ENCODE peak calls at places on chromosomes 7 and 10, in four cellular contexts. N, X, H and J are unnamed samples.

GRCh38 chr10:45441791-45442190 is 67.8 kb downstream of the ALOX5 start:
- DNase-seq in N (no peak), X (no peak), H (no peak), J (no peak)

GRCh38 chr7:133783276-133783675 is 343.9 kb upstream of the LRGUK start:
- DNase-seq in N (no peak), X (no peak), H (no peak), J (no peak)

GRCh38 chr10:46234431-46235060 is 52.3 kb upstream of the ANTXRL start:
- DNase-seq in N (no peak), X (no peak), H (peak; percentile 2), J (no peak)

GRCh38 chr10:63430091-63430998 is 35.4 kb downstream of the JMJD1C start:
- DNase-seq in N (no peak), X (no peak), H (no peak), J (no peak)

GRCh38 chr7:141042222-141043193 is 27.8 kb upstream of the MRPS33 start:
- DNase-seq in N (no peak), X (no peak), H (no peak), J (no peak)

GRCh38 chr7:30995541-30995940 is 31.8 kb downstream of the GHRHR start:
- DNase-seq in N (no peak), X (no peak), H (no peak), J (no peak)

GRCh38 chr7:92685146-92686042 is 95.2 kb upstream of the FAM133B start:
- DNase-seq in N (no peak), X (no peak), H (no peak), J (no peak)

GRCh38 chr7:85719981-85720963 is 533.4 kb upstream of the SEMA3D start:
- DNase-seq in N (no peak), X (peak; percentile 22), H (no peak), J (no peak)

GRCh38 chr7:140484951-140485350 is 5.6 kb upstream of the MKRN1 start:
- DNase-seq in N (no peak), X (no peak), H (no peak), J (no peak)

GRCh38 chr10:132698761-132699391 is 87.1 kb downstream of the NKX6-2 start:
- DNase-seq in N (peak; percentile 39), X (peak; percentile 13), H (no peak), J (no peak)

GRCh38 chr7:30390872-30391646 is 87.5 kb downstream of the NOD1 start:
- DNase-seq in N (no peak), X (no peak), H (no peak), J (no peak)

GRCh38 chr10:104253106-104253505 is 1.6 kb upstream of the GSTO1 start:
- DNase-seq in N (no peak), X (no peak), H (no peak), J (no peak)

GRCh38 chr10:91032614-91033248 is 111.8 kb upstream of the ANKRD1 start:
- DNase-seq in N (no peak), X (peak; percentile 53), H (peak; percentile 33), J (no peak)

GRCh38 chr10:88292185-88292514 is 291.0 kb downstream of the RNLS start:
- DNase-seq in N (no peak), X (no peak), H (no peak), J (no peak)

GRCh38 chr10:106708521-106708920 is 456.0 kb downstream of the SORCS1 start:
- DNase-seq in N (no peak), X (no peak), H (no peak), J (no peak)

GRCh38 chr7:26958834-26959233 is 94.4 kb upstream of the SKAP2 start:
- DNase-seq in N (no peak), X (no peak), H (no peak), J (no peak)

DNA sequence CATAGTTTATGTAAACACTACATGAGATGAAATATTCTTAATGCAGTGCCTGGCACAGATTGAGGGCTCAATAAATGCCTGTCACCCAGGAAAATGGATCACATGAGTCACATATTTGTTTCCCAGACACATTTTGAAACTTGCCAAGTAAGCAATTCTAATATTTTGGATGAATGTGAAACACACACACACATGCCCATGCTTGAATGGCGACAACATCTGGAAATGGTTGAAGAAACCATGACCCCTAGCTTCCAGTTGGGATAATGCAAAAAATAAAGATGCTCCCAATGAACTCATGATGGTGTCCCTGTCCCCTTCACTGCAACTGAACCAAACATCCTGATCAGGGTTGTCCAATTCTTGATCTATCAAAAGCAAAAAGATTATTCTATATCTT is 797.3 kb downstream of the XPNPEP1 start:
- DNase-seq in N (no peak), X (no peak), H (no peak), J (no peak)
- TF ChIP-seq CTCF in N (no peak), X (no peak), H (no peak), J (no peak)

GRCh38 chr7:153523320-153524015 is 528.7 kb upstream of the DPP6 start:
- DNase-seq in N (no peak), X (no peak), H (no peak), J (no peak)
- H3K4me3 ChIP-seq in N (no peak overlapping the region), X (no peak overlapping the region), H (no peak overlapping the region), J (no peak overlapping the region)

GRCh38 chr10:79424221-79425073 is 21.0 kb downstream of the ZCCHC24 start:
- DNase-seq in N (peak; percentile 70), X (peak; percentile 75), H (no peak), J (no peak)
- TF ChIP-seq CTCF in N (no peak), X (no peak), H (no peak), J (no peak)

DNA sequence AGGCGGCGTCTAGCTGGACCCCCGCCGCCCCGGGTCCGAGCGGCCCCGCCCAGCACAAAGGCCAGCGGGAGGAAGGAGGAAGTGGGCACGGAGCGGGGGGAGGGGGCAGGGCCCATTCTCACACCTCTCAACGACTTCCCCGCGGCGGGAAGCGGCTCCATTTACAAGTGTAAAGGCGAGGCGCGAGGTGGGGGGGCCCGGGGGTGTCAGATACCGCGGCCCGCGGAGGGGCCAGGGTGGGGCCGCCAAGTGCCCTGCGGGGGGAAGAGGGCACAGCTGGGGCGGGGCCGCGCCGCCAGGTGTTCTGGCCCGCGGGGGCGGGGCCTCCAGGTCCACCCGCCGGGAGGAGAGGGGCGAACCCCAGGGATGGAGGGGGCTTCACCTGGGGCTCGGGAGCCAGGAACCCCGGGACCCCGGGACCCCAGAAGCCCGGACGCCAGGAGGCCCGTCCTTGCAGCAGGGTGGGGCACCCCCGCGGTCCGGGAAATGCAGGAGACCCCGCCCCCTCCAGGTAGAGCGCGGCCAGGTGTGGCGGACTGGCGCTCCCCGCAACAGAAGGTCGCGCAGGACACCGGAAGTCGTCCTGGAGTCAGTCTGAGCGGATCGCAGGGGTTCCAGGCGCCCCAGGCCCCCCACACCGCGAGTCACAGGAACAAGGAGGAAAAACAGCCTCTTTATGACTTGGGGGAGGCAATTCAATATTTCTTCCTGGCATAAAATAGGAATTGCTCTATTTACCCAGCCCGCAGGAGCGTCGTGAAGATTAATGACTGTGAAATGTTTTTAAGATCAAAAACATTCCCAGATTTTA is 8.3 kb downstream of the CTBP2 start:
- DNase-seq in N (peak; percentile 81), X (no peak), H (no peak), J (no peak)
- H3K4me3 ChIP-seq in N (peak overlapping the region; percentile 46), X (peak overlapping the region; percentile 22), H (peak overlapping the region; percentile 37), J (peak overlapping the region; percentile 43)

DNA sequence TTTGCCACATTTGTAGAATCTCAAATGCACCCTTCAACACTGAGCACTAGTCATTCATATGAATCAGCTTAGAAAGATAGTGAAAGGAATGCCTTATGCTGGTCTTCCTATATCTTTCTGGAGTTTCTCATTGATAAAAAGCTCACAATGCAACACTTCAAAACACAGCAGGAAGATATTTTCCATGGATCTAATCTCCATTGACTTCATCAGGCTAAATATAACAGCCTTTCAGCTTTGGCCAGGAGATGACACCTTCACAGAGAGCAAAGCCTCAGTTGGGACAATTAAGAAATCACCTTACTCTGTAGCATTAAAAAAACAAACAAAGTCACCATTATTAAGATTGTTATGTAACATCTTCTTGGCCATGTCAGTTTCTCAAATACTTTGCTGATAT is 6.7 kb downstream of the NRP1 start:
- DNase-seq in N (no peak), X (no peak), H (no peak), J (no peak)
- TF ChIP-seq CTCF in N (no peak), X (no peak), H (peak; percentile 19), J (no peak)

DNA sequence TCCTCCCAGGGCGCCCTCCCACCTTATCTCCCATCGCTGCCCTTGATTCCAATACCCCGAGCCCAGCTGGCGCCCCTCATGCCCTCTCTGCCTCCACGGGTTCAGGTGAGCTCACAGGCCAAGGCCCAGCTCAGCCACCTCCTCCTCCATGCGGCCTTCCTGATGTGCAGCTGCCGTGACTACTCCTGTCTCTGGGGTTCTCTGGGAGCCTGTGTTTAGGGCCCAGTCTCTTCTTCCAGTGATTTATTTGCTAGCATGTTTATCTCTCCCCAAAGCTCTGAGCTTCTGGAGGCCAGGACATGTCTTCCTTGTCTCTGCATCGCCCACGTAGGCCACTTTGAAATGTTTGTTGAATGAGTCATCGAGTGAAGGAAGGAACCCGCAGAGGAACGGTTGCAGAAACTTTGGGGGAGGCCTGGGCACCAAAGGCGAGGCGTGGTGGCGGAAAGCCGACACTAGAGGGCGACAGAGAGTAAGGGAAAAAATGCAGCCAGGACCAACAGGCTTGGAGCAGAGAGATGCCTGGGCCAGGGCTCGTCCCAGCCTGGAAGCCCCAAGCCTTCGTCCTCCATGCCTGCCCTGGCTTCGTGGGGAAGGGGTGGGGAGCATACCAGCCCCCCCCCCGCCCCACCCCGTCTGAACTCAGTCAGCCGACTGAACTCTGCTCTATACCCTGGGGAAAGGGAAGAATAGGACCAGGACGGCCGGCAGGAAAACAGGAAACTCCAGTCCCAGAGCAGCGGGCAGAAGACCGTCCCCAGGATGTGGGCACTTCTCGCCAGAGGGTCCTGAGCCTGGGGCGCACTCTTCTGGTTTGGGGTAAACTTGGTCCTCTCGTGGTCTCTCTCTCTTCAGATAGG is 10.9 kb upstream of the HSPB1 start:
- DNase-seq in N (peak; percentile 91), X (peak; percentile 93), H (peak; percentile 91), J (peak; percentile 81)
- H3K4me3 ChIP-seq in N (peak overlapping the region; percentile 50), X (peak overlapping the region; percentile 25), H (peak overlapping the region; percentile 44), J (peak overlapping the region; percentile 62)

DNA sequence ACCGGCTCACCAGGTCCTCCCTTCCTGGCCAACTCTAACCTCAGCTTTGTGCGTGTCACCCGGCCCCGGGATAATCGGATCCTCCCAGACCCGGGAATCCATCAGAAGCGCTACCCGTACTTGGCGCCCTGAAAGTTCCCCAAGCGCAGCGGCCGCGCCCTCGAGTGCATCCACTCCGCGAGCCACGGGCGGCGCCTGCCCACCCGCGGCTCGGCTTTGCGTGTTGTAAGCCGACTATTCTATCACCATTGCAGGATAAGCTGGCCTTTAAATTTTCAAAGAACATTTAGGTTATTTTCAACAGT is 35.7 kb upstream of the EBLN1 start:
- DNase-seq in N (peak; percentile 64), X (peak; percentile 49), H (peak; percentile 61), J (no peak)
- TF ChIP-seq CTCF in N (no peak), X (no peak), H (peak; percentile 11), J (no peak)

DNA sequence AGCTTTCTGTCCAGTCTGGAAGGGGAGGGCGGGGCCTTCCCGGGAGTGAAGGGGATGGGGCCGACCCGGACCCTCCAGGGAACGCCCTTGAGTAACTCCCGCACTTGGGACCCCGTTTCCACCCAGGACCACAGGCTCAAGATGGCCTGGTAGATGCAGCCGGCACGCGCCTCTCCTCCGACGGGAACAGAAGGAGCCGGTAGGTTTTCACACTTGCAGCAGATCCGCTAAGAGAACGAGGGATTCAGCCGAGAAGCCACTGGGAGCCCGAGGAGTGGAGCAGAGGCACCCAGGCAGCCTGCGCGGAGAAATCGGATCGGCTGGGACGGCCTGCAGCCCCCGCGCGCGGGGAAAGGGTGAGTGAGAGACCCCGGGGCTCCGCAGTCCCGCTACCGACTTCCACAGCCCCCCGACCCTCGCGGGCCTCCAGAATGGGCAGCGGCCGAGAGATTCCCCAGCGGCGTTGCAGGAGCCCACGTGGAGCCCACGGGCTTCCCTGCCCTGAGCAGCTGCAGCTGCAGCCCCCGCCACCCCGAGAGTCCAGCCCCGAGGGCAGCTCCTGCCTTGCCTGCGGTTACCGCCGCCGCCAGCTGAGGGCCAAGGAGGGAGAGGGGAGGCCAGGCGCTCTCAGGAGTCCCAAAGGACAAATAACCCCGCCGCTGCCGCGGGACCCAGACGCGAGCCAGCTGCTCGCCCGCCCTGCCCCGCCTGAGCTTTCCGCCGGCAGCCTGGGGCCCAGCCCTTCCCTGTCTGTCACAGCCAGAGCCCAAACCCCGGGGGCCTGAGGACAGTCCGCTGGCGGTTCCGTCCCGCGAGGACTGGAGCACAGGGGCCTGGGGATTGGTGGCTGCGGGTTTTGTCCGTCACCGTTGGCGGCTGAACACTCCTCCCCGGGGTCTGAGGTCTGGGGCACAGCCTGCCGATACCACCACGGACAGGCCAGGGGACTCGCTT is 21.8 kb downstream of the IFT22 start:
- DNase-seq in N (no peak), X (no peak), H (no peak), J (no peak)
- H3K4me3 ChIP-seq in N (no peak overlapping the region), X (no peak overlapping the region), H (no peak overlapping the region), J (no peak overlapping the region)